ENCODE peak calls at places on chromosomes 4 and X, in six cellular contexts. C is fibroblast of lung, K is A549, N is ascending aorta, H is psoas muscle, D is tibial nerve. S is an unnamed sample.

GRCh38 chrX:40095588-40096394 is 2.0 kb downstream of the BCOR start:
- DNase-seq in D (no peak), H (no peak), C (no peak), N (no peak), K (no peak), S (no peak)

GRCh38 chr4:84167579-84167978 is 331.5 kb downstream of the NKX6-1 start:
- DNase-seq in K (no peak), D (no peak), C (no peak), H (no peak), N (no peak), S (no peak)

GRCh38 chrX:153494541-153495361 is at the start of gene BGN:
- DNase-seq in H (peak), C (peak), K (peak), D (no peak), N (no peak), S (no peak)

GRCh38 chr4:7890635-7891393 is 48.8 kb downstream of the AFAP1 start:
- DNase-seq in H (no peak), K (no peak), D (no peak), N (no peak), C (peak), S (peak)

GRCh38 chrX:132467029-132467428 is 21.8 kb downstream of the MBNL3 start:
- DNase-seq in K (no peak), D (no peak), C (peak), H (no peak), N (no peak), S (no peak)

GRCh38 chr4:53508446-53508845 is 82.8 kb downstream of the LNX1 start:
- DNase-seq in N (no peak), D (no peak), C (peak), H (no peak), K (no peak), S (no peak)

GRCh38 chr4:166980419-166980818 is 253.9 kb downstream of the SPOCK3 start:
- DNase-seq in N (no peak), C (no peak), H (no peak), D (no peak), K (no peak), S (no peak)

GRCh38 chr4:72112514-72113156 is 80.8 kb downstream of the NPFFR2 start:
- DNase-seq in C (peak), H (no peak), K (peak), N (no peak), D (no peak), S (no peak)

GRCh38 chrX:153970398-153971123 is 1.1 kb downstream of the HCFC1 start:
- DNase-seq in H (no peak), N (no peak), C (peak), D (peak), K (no peak), S (no peak)

GRCh38 chrX:45767021-45767491 is 566.4 kb upstream of the DIPK2B start:
- DNase-seq in H (no peak), K (no peak), D (no peak), C (peak), N (no peak), S (no peak)

GRCh38 chrX:45761920-45762319 is 561.2 kb upstream of the DIPK2B start:
- DNase-seq in D (no peak), H (no peak), K (no peak), N (no peak), C (no peak), S (no peak)

GRCh38 chrX:45765726-45766125 is 565.0 kb upstream of the DIPK2B start:
- DNase-seq in K (no peak), H (no peak), N (no peak), D (no peak), C (no peak), S (no peak)

GRCh38 chrX:45762699-45763647 is 562.3 kb upstream of the DIPK2B start:
- DNase-seq in C (no peak), K (no peak), N (no peak), H (no peak), D (no peak), S (no peak)

GRCh38 chrX:45765281-45765680 is 564.6 kb upstream of the DIPK2B start:
- DNase-seq in N (no peak), D (no peak), C (no peak), K (no peak), H (no peak), S (no peak)
- H3K4me3 ChIP-seq in N (no peak), D (no peak), C (peak), K (no peak), H (no peak), S (no peak)

DNA sequence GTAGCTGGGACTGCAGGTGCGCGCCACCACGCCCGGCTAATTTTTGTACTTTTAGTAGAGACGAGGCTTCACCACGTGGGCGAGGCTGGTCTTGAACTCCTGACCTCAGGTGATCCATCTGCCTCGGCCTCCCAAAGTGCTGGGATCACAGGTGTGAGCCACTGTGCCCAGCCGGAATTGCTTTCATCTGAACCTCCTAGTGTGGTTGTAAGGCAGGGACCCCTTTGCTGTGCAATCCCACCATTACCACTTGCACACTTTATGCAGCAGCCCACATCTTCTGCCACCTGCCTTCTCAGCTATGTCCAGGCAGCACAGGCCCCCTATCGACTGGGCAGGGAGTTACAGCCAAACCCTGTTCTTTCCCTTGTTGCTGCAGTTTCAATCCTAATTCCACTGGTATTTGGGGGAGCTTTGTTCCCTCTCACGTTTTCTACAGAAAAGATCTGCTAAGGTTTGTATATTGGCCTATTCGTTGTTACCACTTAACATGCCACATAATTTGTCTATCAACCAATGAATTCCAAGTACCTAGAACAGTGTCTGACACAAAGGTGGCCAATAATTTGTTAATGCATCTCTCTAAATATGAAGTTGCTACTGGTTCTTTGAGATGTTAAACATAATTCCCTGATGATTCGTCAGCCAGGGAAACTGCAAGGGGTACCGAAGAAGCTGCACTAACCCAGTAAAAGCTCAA is 6.5 kb downstream of the RPL39 start:
- DNase-seq in H (no peak), N (no peak), C (peak), D (no peak), K (peak), S (no peak)
- H3K4me3 ChIP-seq in H (no peak), N (no peak), C (no peak), D (no peak), K (no peak), S (no peak)

GRCh38 chr4:168360271-168360670 is 41.7 kb upstream of the DDX60 start:
- DNase-seq in D (no peak), N (no peak), C (no peak), K (no peak), H (no peak), S (no peak)
- H3K4me3 ChIP-seq in D (no peak), N (no peak), C (no peak), K (no peak), H (no peak), S (no peak)

GRCh38 chrX:97402333-97402732 is 518.6 kb downstream of the RPA4 start:
- DNase-seq in N (no peak), D (no peak), H (no peak), K (no peak), C (peak), S (no peak)

GRCh38 chrX:97401586-97402101 is 517.9 kb downstream of the RPA4 start:
- DNase-seq in C (no peak), K (no peak), N (no peak), D (no peak), H (no peak), S (no peak)

GRCh38 chrX:97402903-97403302 is 519.2 kb downstream of the RPA4 start:
- DNase-seq in H (no peak), K (no peak), N (no peak), D (no peak), C (no peak), S (no peak)

GRCh38 chrX:97400492-97400891 is 516.8 kb downstream of the RPA4 start:
- DNase-seq in C (no peak), K (no peak), H (no peak), N (no peak), D (no peak), S (no peak)

DNA sequence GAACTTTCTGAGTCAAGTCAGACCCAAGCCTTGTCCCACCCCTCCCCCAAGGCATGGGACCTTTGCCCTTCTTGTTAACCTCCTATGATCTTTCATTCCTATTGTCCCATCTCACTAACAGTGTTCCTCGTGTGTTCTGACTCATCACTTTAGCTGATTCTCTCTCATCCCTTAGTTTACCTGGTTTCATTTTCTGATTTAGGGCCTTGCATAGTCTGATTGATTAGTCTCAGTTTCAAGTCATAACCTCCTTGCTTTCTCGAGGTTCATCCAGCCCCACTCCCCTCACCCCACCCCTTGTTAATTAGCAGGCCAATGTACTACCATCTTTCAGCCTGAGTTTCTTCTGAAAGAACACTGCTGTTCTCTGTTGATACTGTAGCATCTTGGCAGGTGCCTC is 517.4 kb downstream of the RPA4 start:
- DNase-seq in C (no peak), H (no peak), K (no peak), N (no peak), D (no peak), S (no peak)
- H3K4me3 ChIP-seq in C (no peak), H (no peak), K (no peak), N (no peak), D (no peak), S (no peak)

GRCh38 chr4:185212566-185212965 is 3.2 kb downstream of the SNX25 start:
- DNase-seq in D (no peak), K (no peak), N (no peak), H (no peak), C (peak), S (no peak)

GRCh38 chr4:185213341-185213740 is 3.9 kb downstream of the SNX25 start:
- DNase-seq in N (no peak), C (no peak), D (no peak), K (no peak), H (no peak), S (no peak)

GRCh38 chr4:185211035-185211434 is 1.6 kb downstream of the SNX25 start:
- DNase-seq in H (no peak), C (peak), K (no peak), D (no peak), N (no peak), S (no peak)

GRCh38 chr4:185210102-185210981 is 944 bp downstream of the SNX25 start:
- DNase-seq in H (peak), D (peak), C (peak), N (no peak), K (no peak), S (no peak)

GRCh38 chr4:185211641-185212040 is 2.2 kb downstream of the SNX25 start:
- DNase-seq in N (no peak), K (no peak), D (no peak), C (no peak), H (no peak), S (no peak)
- H3K4me3 ChIP-seq in N (peak), K (no peak), D (no peak), C (no peak), H (peak), S (no peak)

DNA sequence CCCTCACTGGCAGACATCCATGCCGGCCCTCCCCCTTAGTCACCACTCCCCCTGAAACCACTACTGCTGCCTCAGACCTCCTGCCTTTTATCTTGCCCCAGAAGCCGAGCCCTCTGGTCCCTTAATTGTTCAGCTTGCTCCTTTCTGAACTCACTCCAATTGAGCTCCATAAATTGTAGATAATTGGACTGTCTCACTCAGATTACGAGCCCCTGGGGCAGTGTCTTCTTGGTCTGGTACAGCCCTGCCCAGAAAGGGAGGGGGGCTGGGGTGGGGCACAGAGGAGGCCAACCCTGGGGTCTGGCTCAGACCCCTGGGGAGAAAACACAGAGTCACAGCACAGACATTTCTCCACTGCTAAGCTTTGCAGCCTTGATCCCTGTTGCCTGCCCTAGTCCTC is 39.4 kb downstream of the NALF2 start:
- DNase-seq in H (no peak), D (no peak), K (no peak), N (no peak), C (no peak), S (no peak)
- H3K4me3 ChIP-seq in H (no peak), D (no peak), K (no peak), N (no peak), C (no peak), S (no peak)

S was measured in lower leg skin.